ENCODE peak calls at places on chromosomes 1 and 21, in four cellular contexts. Z is LNCaP clone FGC, X is astrocyte of the cerebellum, P is tibial nerve. H is an unnamed sample.

GRCh38 chr1:157106813-157107189 is 7.2 kb upstream of the ETV3L start:
- DNase-seq in P (no peak), Z (no peak), X (no peak), H (no peak)

GRCh38 chr21:45640001-45640887 is 3.3 kb upstream of the PCBP3 start:
- DNase-seq in X (no peak), Z (no peak), P (no peak), H (no peak)

GRCh38 chr21:35559128-35559831 is 501.0 kb downstream of the SETD4 start:
- DNase-seq in Z (no peak), X (peak; percentile 91), P (no peak), H (peak; percentile 97)

GRCh38 chr1:159009287-159009686 is 420 bp upstream of the IFI16 start:
- DNase-seq in X (no peak), Z (no peak), P (no peak), H (no peak)

GRCh38 chr1:155910621-155911121 is 478 bp downstream of the RIT1 start:
- DNase-seq in X (no peak), Z (no peak), P (no peak), H (peak; percentile 59)

GRCh38 chr1:10714337-10715114 is 81.9 kb downstream of the CASZ1 start:
- DNase-seq in P (no peak), Z (no peak), X (peak; percentile 9), H (peak; percentile 4)

GRCh38 chr1:7410156-7410555 is 360.9 kb upstream of the VAMP3 start:
- DNase-seq in Z (no peak), P (no peak), X (no peak), H (no peak)

GRCh38 chr1:31725777-31726535 is 22.1 kb upstream of the COL16A1 start:
- DNase-seq in P (no peak), X (no peak), Z (no peak), H (no peak)

GRCh38 chr1:165501351-165501974 is 42.3 kb upstream of the LRRC52 start:
- DNase-seq in X (no peak), P (no peak), Z (no peak), H (no peak)

GRCh38 chr1:96187027-96187426 is 534.6 kb upstream of the PTBP2 start:
- DNase-seq in P (no peak), Z (no peak), X (no peak), H (no peak)

GRCh38 chr1:108609483-108610066 is 49.7 kb downstream of the EEIG2 start:
- DNase-seq in P (no peak), X (no peak), Z (no peak), H (no peak)

GRCh38 chr1:119448112-119448511 is 33.2 kb downstream of the HSD3B2 start:
- DNase-seq in P (no peak), Z (no peak), X (no peak), H (no peak)

GRCh38 chr1:156648951-156649350 is 7.0 kb downstream of the BCAN start:
- DNase-seq in P (no peak), X (no peak), Z (no peak), H (no peak)

GRCh38 chr1:155322571-155322952 is 1.9 kb downstream of the RUSC1 start:
- DNase-seq in P (no peak), Z (no peak), X (no peak), H (peak; percentile 29)

GRCh38 chr1:195193134-195193533 is 1415.1 kb downstream of the KCNT2 start:
- DNase-seq in X (no peak), P (no peak), Z (no peak), H (no peak)

GRCh38 chr1:101235696-101236545 is 898 bp upstream of the S1PR1 start:
- DNase-seq in P (peak; percentile 30), Z (no peak), X (no peak), H (peak; percentile 29)

GRCh38 chr1:6600410-6601048 is 2.1 kb downstream of the KLHL21 start:
- DNase-seq in Z (no peak), P (no peak), X (no peak), H (peak; percentile 25)

GRCh38 chr1:53134961-53135734 is 7.3 kb downstream of the SLC1A7 start:
- DNase-seq in P (no peak), Z (no peak), X (no peak), H (no peak)

GRCh38 chr1:151340870-151341754 is 5.9 kb downstream of the RFX5 start:
- DNase-seq in P (peak; percentile 73), X (peak; percentile 71), Z (no peak), H (peak; percentile 85)

GRCh38 chr1:182674346-182675246 is 9.8 kb downstream of the RGS8 start:
- DNase-seq in P (peak; percentile 36), Z (no peak), X (no peak), H (peak; percentile 14)

GRCh38 chr21:36005018-36005417 is 55.3 kb downstream of the SETD4 start:
- DNase-seq in X (no peak), Z (no peak), P (no peak), H (no peak)

GRCh38 chr1:57024855-57025254 is 59.0 kb upstream of the C8B start:
- DNase-seq in X (no peak), P (no peak), Z (no peak), H (no peak)

GRCh38 chr21:45898028-45898350 is 83.6 kb upstream of the COL6A1 start:
- DNase-seq in P (no peak), Z (no peak), X (no peak), H (no peak)

GRCh38 chr1:109877776-109878175 is 32.9 kb upstream of the CSF1 start:
- DNase-seq in P (no peak), Z (no peak), X (no peak), H (no peak)

GRCh38 chr1:81699234-81699633 is 101.5 kb upstream of the ADGRL2 start:
- DNase-seq in Z (no peak), X (peak; percentile 39), P (no peak), H (peak; percentile 63)

GRCh38 chr1:7606096-7606495 is 165.0 kb upstream of the VAMP3 start:
- DNase-seq in P (no peak), Z (no peak), X (no peak), H (no peak)

GRCh38 chr21:37435120-37435519 is 68.5 kb downstream of the DYRK1A start:
- DNase-seq in X (peak; percentile 97), P (peak; percentile 48), Z (peak; percentile 98), H (peak; percentile 96)

GRCh38 chr1:242828828-242829227 is 304.3 kb upstream of the PLD5 start:
- DNase-seq in P (no peak), X (peak; percentile 18), Z (no peak), H (no peak)

GRCh38 chr1:55868026-55868425 is 652.9 kb upstream of the USP24 start:
- DNase-seq in X (peak; percentile 34), Z (peak; percentile 55), P (no peak), H (peak; percentile 51)
- TF ChIP-seq CTCF in X (no peak), Z (peak; percentile 45), P (no peak), H (peak; percentile 14)

DNA sequence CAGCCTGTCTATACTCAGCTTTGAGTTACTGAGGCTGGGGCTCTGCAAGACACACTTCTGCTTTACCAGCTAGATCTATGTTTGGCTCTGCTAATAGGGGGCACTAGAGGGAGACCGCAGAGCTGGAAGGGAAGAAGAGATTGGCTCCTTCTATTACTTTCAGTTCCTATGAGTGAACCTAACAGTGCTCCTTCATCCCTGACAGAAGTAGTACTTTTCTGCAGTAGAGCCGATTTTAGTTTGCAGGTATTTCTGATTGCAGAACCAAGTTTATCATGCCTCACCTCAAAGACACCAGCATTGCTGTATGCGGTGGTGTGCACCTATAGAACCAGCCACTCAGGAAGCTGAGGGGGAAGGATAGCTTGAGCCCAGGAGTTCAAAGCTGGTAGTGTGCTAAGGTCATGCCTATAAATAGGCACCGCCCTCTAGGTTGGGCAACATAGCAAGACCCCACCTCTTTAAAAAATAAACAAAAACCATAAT is 5.7 kb upstream of the ZDHHC18 start:
- DNase-seq in X (no peak), P (no peak), Z (no peak), H (no peak)
- H3K4me3 ChIP-seq in X (no peak overlapping the region), P (no peak overlapping the region), Z (no peak overlapping the region), H (no peak overlapping the region)

GRCh38 chr1:62335656-62336055 is 16.4 kb upstream of the KANK4 start:
- DNase-seq in P (no peak), X (no peak), Z (no peak), H (no peak)

GRCh38 chr1:62341120-62341519 is 21.9 kb upstream of the KANK4 start:
- DNase-seq in P (no peak), X (no peak), Z (no peak), H (no peak)

GRCh38 chr1:62337535-62337784 is 18.2 kb upstream of the KANK4 start:
- DNase-seq in P (no peak), Z (no peak), X (no peak), H (no peak)

GRCh38 chr1:62336638-62337534 is 17.7 kb upstream of the KANK4 start:
- DNase-seq in Z (no peak), P (no peak), X (no peak), H (no peak)

GRCh38 chr1:62337785-62338631 is 18.8 kb upstream of the KANK4 start:
- DNase-seq in Z (no peak), P (no peak), X (no peak), H (no peak)
- TF ChIP-seq CTCF in Z (no peak), P (peak; percentile 41), X (peak; percentile 3), H (no peak)

DNA sequence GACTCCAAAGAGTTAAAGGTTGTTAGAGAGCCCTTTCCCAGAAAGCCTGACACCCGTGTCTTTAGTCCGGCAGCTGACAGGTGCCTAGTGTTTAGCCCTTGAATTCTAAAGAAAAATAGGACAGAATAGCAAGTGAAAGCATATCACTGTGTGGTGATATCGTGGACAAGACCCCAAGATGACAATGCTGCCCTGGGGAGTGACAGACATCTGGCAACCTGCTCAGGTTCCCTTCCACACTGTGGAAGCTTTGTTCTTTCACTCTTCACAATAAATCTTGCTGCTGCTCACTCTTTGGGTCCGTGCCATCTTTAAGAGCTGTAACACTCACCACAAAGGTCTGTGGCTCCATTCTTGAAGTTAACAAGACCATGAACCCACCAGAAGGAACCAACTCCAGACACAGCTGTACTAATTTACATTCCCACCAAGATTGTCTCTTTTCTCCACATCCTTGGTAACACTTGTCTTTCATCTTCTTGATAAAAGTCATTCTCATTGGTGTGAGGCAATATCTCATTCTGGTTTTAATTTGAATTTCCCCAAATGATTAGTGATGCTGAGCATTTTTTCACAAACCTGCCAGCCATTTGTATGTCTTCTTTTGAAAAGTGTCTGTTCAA is 107.6 kb upstream of the SGIP1 start:
- DNase-seq in P (no peak), X (peak; percentile 9), Z (no peak), H (no peak)
- H3K4me3 ChIP-seq in P (no peak overlapping the region), X (no peak overlapping the region), Z (no peak overlapping the region), H (no peak overlapping the region)